ENCODE peak calls at places on chromosomes 16 and 17, in eight cellular contexts. One of them, this sample, is unnamed.

GRCh38 chr16:79164378-79164720 is 436.2 kb downstream of the MAF start:
- DNase-seq in neural progenitor cell: no peak
- DNase-seq in A549: no peak
- DNase-seq in CD8-positive, alpha-beta T cell: no peak
- DNase-seq in spleen: no peak
- DNase-seq in epithelial cell of prostate: no peak
- DNase-seq in pancreas: no peak
- DNase-seq in psoas muscle: no peak
- DNase-seq in this sample: no peak

GRCh38 chr17:15108992-15109391 is 156.1 kb downstream of the PMP22 start:
- DNase-seq in neural progenitor cell: no peak
- DNase-seq in A549: no peak
- DNase-seq in CD8-positive, alpha-beta T cell: no peak
- DNase-seq in spleen: no peak
- DNase-seq in epithelial cell of prostate: no peak
- DNase-seq in pancreas: no peak
- DNase-seq in psoas muscle: no peak
- DNase-seq in this sample: no peak

GRCh38 chr17:61456688-61457225 is 4.5 kb downstream of the TBX4 start:
- DNase-seq in neural progenitor cell: peak
- DNase-seq in A549: no peak
- DNase-seq in CD8-positive, alpha-beta T cell: no peak
- DNase-seq in spleen: no peak
- DNase-seq in epithelial cell of prostate: no peak
- DNase-seq in pancreas: peak
- DNase-seq in psoas muscle: no peak
- DNase-seq in this sample: no peak

GRCh38 chr16:23365602-23366240 is 63.6 kb downstream of the SCNN1B start:
- DNase-seq in neural progenitor cell: no peak
- DNase-seq in A549: peak
- DNase-seq in CD8-positive, alpha-beta T cell: no peak
- DNase-seq in spleen: no peak
- DNase-seq in epithelial cell of prostate: no peak
- DNase-seq in pancreas: peak
- DNase-seq in psoas muscle: no peak
- DNase-seq in this sample: no peak

GRCh38 chr17:76734080-76734840 is 2.9 kb downstream of the SRSF2 start:
- DNase-seq in neural progenitor cell: no peak
- DNase-seq in A549: peak
- DNase-seq in CD8-positive, alpha-beta T cell: no peak
- DNase-seq in spleen: no peak
- DNase-seq in epithelial cell of prostate: no peak
- DNase-seq in pancreas: no peak
- DNase-seq in psoas muscle: no peak
- DNase-seq in this sample: no peak

GRCh38 chr17:57624390-57624789 is 120.7 kb downstream of the CCDC182 start:
- DNase-seq in neural progenitor cell: no peak
- DNase-seq in A549: no peak
- DNase-seq in CD8-positive, alpha-beta T cell: no peak
- DNase-seq in spleen: peak
- DNase-seq in epithelial cell of prostate: no peak
- DNase-seq in pancreas: no peak
- DNase-seq in psoas muscle: no peak
- DNase-seq in this sample: no peak

GRCh38 chr16:53745753-53746258 is 41.9 kb downstream of the FTO start:
- DNase-seq in neural progenitor cell: no peak
- DNase-seq in A549: peak
- DNase-seq in CD8-positive, alpha-beta T cell: no peak
- DNase-seq in spleen: no peak
- DNase-seq in epithelial cell of prostate: no peak
- DNase-seq in pancreas: no peak
- DNase-seq in psoas muscle: no peak
- DNase-seq in this sample: no peak

GRCh38 chr17:17822189-17822978 is 14.4 kb downstream of the SREBF1 start:
- DNase-seq in neural progenitor cell: no peak
- DNase-seq in A549: no peak
- DNase-seq in CD8-positive, alpha-beta T cell: no peak
- DNase-seq in spleen: no peak
- DNase-seq in epithelial cell of prostate: no peak
- DNase-seq in pancreas: peak
- DNase-seq in psoas muscle: peak
- DNase-seq in this sample: no peak

GRCh38 chr16:56637814-56638750 is at the start of gene MT1A:
- DNase-seq in neural progenitor cell: peak
- DNase-seq in A549: peak
- DNase-seq in CD8-positive, alpha-beta T cell: no peak
- DNase-seq in spleen: peak
- DNase-seq in epithelial cell of prostate: no peak
- DNase-seq in pancreas: peak
- DNase-seq in psoas muscle: peak
- DNase-seq in this sample: peak

GRCh38 chr17:37568350-37569053 is 40.7 kb downstream of the SYNRG start:
- DNase-seq in neural progenitor cell: no peak
- DNase-seq in A549: no peak
- DNase-seq in CD8-positive, alpha-beta T cell: no peak
- DNase-seq in spleen: no peak
- DNase-seq in epithelial cell of prostate: no peak
- DNase-seq in pancreas: no peak
- DNase-seq in psoas muscle: no peak
- DNase-seq in this sample: no peak

DNA sequence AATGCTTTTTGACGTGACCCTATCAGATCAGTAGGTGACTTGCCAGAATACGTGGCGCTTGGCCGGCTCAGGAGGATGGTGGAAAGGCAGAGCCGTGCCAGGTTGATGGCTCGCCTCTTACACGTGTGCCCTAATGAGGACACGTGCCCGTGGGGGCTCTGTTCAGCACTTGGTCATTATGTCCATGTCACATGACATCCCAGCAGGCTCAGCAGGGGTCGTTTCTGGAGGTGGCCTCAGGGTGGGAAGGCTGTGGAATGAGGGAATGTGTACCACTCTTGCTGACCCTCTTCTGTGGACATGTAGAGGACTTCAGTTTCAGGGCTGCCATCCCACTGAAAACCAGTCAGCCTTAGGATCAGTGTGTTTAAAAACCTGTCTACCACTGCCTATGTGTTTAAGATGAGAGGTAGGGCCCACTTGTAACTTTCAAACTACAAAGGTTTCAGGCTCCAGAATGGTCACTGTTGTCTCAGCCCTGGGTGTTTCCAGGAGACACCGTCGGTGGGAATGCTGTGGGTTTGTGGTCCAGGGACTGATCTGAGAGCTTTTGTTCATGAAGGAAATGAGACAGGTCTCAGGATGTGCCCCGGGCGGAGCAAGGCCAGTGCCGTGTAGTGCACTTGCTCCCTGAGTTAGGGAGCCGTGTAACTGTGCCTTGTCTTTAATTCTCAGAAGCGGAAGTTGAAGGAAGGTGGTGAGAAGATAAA is 12.1 kb downstream of the UBN1 start:
- DNase-seq in neural progenitor cell: no peak
- DNase-seq in A549: no peak
- DNase-seq in CD8-positive, alpha-beta T cell: no peak
- DNase-seq in spleen: no peak
- DNase-seq in epithelial cell of prostate: no peak
- DNase-seq in pancreas: no peak
- DNase-seq in psoas muscle: no peak
- DNase-seq in this sample: no peak
- H3K27ac ChIP-seq in neural progenitor cell: no peak
- H3K27ac ChIP-seq in A549: no peak
- H3K27ac ChIP-seq in CD8-positive, alpha-beta T cell: no peak
- H3K27ac ChIP-seq in spleen: peak
- H3K27ac ChIP-seq in epithelial cell of prostate: peak
- H3K27ac ChIP-seq in pancreas: no peak
- H3K27ac ChIP-seq in psoas muscle: no peak
- H3K27ac ChIP-seq in this sample: peak

GRCh38 chr17:62804822-62805221 is 3.3 kb downstream of the MARCHF10 start:
- DNase-seq in neural progenitor cell: no peak
- DNase-seq in A549: peak
- DNase-seq in CD8-positive, alpha-beta T cell: no peak
- DNase-seq in spleen: no peak
- DNase-seq in epithelial cell of prostate: peak
- DNase-seq in pancreas: no peak
- DNase-seq in psoas muscle: no peak
- DNase-seq in this sample: no peak
- H3K27ac ChIP-seq in neural progenitor cell: no peak
- H3K27ac ChIP-seq in A549: peak
- H3K27ac ChIP-seq in CD8-positive, alpha-beta T cell: no peak
- H3K27ac ChIP-seq in spleen: no peak
- H3K27ac ChIP-seq in epithelial cell of prostate: peak
- H3K27ac ChIP-seq in pancreas: no peak
- H3K27ac ChIP-seq in psoas muscle: no peak
- H3K27ac ChIP-seq in this sample: no peak

DNA sequence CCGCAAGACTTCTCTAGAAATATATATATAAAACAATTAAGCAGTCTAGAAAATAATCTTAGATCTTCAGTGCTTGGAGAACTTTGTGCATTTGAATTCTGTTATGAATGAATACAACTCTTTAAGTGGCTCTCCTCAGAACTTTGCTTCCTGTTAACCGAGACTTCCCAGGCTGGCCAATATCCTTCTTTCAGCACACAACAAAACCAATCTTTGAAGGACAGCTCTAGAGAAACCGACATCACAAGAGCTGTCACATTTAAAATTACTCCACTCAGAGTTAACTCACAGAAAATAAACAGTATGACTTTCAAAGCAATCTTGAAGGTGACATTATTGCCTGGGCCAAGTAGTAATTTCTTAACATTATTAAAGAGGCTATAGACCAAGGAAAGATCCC is 49.7 kb upstream of the ITGA2B start:
- DNase-seq in neural progenitor cell: no peak
- DNase-seq in A549: no peak
- DNase-seq in CD8-positive, alpha-beta T cell: no peak
- DNase-seq in spleen: no peak
- DNase-seq in epithelial cell of prostate: no peak
- DNase-seq in pancreas: no peak
- DNase-seq in psoas muscle: no peak
- DNase-seq in this sample: no peak
- H3K27ac ChIP-seq in neural progenitor cell: peak
- H3K27ac ChIP-seq in A549: no peak
- H3K27ac ChIP-seq in CD8-positive, alpha-beta T cell: no peak
- H3K27ac ChIP-seq in spleen: peak
- H3K27ac ChIP-seq in epithelial cell of prostate: no peak
- H3K27ac ChIP-seq in pancreas: no peak
- H3K27ac ChIP-seq in psoas muscle: peak
- H3K27ac ChIP-seq in this sample: no peak

DNA sequence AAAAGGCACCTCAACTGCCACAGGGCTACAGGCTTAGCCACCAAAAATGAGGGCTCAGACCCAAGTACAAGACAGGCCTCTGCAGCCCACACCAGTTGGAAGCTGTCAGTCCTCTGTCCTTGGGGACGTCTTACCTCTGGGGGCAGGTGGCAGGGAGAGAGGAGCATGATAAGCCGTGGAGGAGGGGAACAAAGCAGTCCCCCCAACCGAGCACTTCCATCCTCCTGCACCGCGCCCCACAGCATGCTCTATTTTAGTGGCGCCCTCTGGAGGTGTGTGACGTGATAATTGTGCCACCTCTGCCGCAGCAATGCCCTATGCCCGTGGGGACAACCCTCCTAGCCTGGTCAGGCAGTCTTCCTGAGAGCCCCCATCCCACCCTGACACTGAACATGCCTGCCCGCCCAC is 13.6 kb downstream of the G6PC3 start:
- DNase-seq in neural progenitor cell: peak
- DNase-seq in A549: no peak
- DNase-seq in CD8-positive, alpha-beta T cell: no peak
- DNase-seq in spleen: no peak
- DNase-seq in epithelial cell of prostate: no peak
- DNase-seq in pancreas: no peak
- DNase-seq in psoas muscle: no peak
- DNase-seq in this sample: peak
- H3K27ac ChIP-seq in neural progenitor cell: peak
- H3K27ac ChIP-seq in A549: peak
- H3K27ac ChIP-seq in CD8-positive, alpha-beta T cell: no peak
- H3K27ac ChIP-seq in spleen: no peak
- H3K27ac ChIP-seq in epithelial cell of prostate: no peak
- H3K27ac ChIP-seq in pancreas: no peak
- H3K27ac ChIP-seq in psoas muscle: no peak
- H3K27ac ChIP-seq in this sample: no peak

DNA sequence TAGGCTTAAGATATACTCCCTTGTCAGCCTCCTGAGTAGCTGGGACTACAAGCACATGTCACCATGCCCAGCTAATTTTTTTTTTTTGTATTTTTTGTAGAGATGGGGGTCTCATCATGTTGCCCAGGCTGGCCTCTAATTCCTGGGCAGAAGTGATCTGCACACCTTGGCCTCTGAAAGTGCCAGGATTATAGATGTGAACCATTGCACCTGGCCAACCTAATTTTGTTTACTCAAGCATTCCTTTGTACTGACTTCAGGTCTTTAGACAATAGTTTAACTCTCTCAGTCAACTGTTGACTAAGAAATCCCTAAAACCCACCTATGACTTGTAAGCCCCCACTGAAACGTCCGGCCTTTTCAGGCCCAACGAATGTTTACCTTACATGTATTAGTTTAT is 628.3 kb upstream of the CDH8 start:
- DNase-seq in neural progenitor cell: no peak
- DNase-seq in A549: no peak
- DNase-seq in CD8-positive, alpha-beta T cell: no peak
- DNase-seq in spleen: no peak
- DNase-seq in epithelial cell of prostate: no peak
- DNase-seq in pancreas: peak
- DNase-seq in psoas muscle: no peak
- DNase-seq in this sample: no peak
- H3K27ac ChIP-seq in neural progenitor cell: no peak
- H3K27ac ChIP-seq in A549: no peak
- H3K27ac ChIP-seq in CD8-positive, alpha-beta T cell: no peak
- H3K27ac ChIP-seq in spleen: no peak
- H3K27ac ChIP-seq in epithelial cell of prostate: no peak
- H3K27ac ChIP-seq in pancreas: no peak
- H3K27ac ChIP-seq in psoas muscle: no peak
- H3K27ac ChIP-seq in this sample: no peak